ENCODE peak calls at places on chromosomes 13 and 19, in seven cellular contexts. V is NCI-H1417 treated with DMSO at 0.1 percent for 48 hours; H is activated naive CD4-positive, alpha-beta T cell treated with anti-CD3 and anti-CD28 coated beads, Interleukin-2, amount 50 U/mL, for 16 hours; D is GM20000; Z is tibial artery; M is fibroblast of gingiva; Q is activated naive CD8-positive, alpha-beta T cell treated with anti-CD3 and anti-CD28 coated beads, Interleukin-2, amount 50 U/mL, for 24 hours. N is an unnamed sample.

GRCh38 chr13:41178040-41178439 is 16.3 kb downstream of the KBTBD7 start:
- DNase-seq in V (no peak), D (no peak), Q (no peak), M (peak), Z (no peak), H (no peak), N (peak)

GRCh38 chr19:2578391-2578826 is 102.5 kb downstream of the GADD45B start:
- DNase-seq in M (peak), H (no peak), V (no peak), Z (peak), D (no peak), Q (no peak), N (peak)

GRCh38 chr13:44068169-44068568 is 188.5 kb downstream of the LACC1 start:
- DNase-seq in D (no peak), Z (no peak), Q (no peak), M (no peak), H (no peak), V (no peak), N (peak)

GRCh38 chr19:35755550-35756371 is 1.1 kb downstream of the HSPB6 start:
- DNase-seq in H (peak), Z (peak), D (peak), Q (peak), V (no peak), M (peak), N (no peak)

GRCh38 chr13:37029617-37030016 is 29.0 kb downstream of the EXOSC8 start:
- DNase-seq in Z (no peak), D (no peak), H (no peak), V (no peak), Q (no peak), M (peak), N (peak)

GRCh38 chr13:23470706-23471610 is 37.5 kb upstream of the SACS start:
- DNase-seq in M (peak), Z (no peak), D (no peak), Q (no peak), H (no peak), V (no peak), N (no peak)

GRCh38 chr19:5083547-5083965 is 114.6 kb downstream of the KDM4B start:
- DNase-seq in Q (no peak), H (no peak), Z (peak), V (no peak), M (no peak), D (no peak), N (no peak)

GRCh38 chr13:73778242-73778864 is 355.9 kb downstream of the KLF12 start:
- DNase-seq in Z (no peak), M (no peak), V (no peak), Q (no peak), D (no peak), H (no peak), N (no peak)

GRCh38 chr19:7859766-7860165 is 14.4 kb downstream of the PRR36 start:
- DNase-seq in V (no peak), M (no peak), H (no peak), Z (no peak), D (no peak), Q (no peak), N (no peak)

GRCh38 chr13:99655351-99656091 is 154.2 kb downstream of the TM9SF2 start:
- DNase-seq in D (no peak), V (no peak), Q (peak), Z (no peak), H (peak), M (no peak), N (peak)

GRCh38 chr19:47240996-47241918 is 10.3 kb upstream of the BBC3 start:
- DNase-seq in H (peak), V (peak), M (peak), D (peak), Q (peak), Z (no peak), N (peak)

GRCh38 chr13:90723381-90723780 is 624.1 kb upstream of the MIR17HG start:
- DNase-seq in D (no peak), H (no peak), V (no peak), Q (no peak), M (no peak), Z (no peak), N (peak)

N was measured in astrocyte.